ENCODE peak calls at places on chromosomes 11 and 22, in five cellular contexts. One of them, this sample, is unnamed.

GRCh38 chr11:5626191-5626590 is 1.4 kb downstream of the TRIM34 start:
- DNase-seq in activated CD4-positive, alpha-beta T cell treated with anti-CD3 and anti-CD28 coated beads, Interleukin-2, amount 50 U/mL, for 24 hours: no peak
- DNase-seq in epithelial cell of proximal tubule: no peak
- DNase-seq in nucleus accumbens: no peak
- DNase-seq in adipocyte: peak
- DNase-seq in this sample: no peak

GRCh38 chr11:1052133-1053011 is 15.9 kb upstream of the MUC6 start:
- DNase-seq in nucleus accumbens: no peak
- DNase-seq in adipocyte: no peak
- DNase-seq in epithelial cell of proximal tubule: no peak
- DNase-seq in activated CD4-positive, alpha-beta T cell treated with anti-CD3 and anti-CD28 coated beads, Interleukin-2, amount 50 U/mL, for 24 hours: no peak
- DNase-seq in this sample: peak

GRCh38 chr11:78607691-78608090 is 33.0 kb upstream of the NARS2 start:
- DNase-seq in adipocyte: no peak
- DNase-seq in nucleus accumbens: no peak
- DNase-seq in epithelial cell of proximal tubule: no peak
- DNase-seq in activated CD4-positive, alpha-beta T cell treated with anti-CD3 and anti-CD28 coated beads, Interleukin-2, amount 50 U/mL, for 24 hours: no peak
- DNase-seq in this sample: no peak

GRCh38 chr11:36512016-36512415 is 1.9 kb upstream of the TRAF6 start:
- DNase-seq in epithelial cell of proximal tubule: no peak
- DNase-seq in adipocyte: no peak
- DNase-seq in activated CD4-positive, alpha-beta T cell treated with anti-CD3 and anti-CD28 coated beads, Interleukin-2, amount 50 U/mL, for 24 hours: no peak
- DNase-seq in nucleus accumbens: no peak
- DNase-seq in this sample: no peak

GRCh38 chr11:74681686-74682651 is 49.3 kb downstream of the CHRDL2 start:
- DNase-seq in activated CD4-positive, alpha-beta T cell treated with anti-CD3 and anti-CD28 coated beads, Interleukin-2, amount 50 U/mL, for 24 hours: no peak
- DNase-seq in adipocyte: no peak
- DNase-seq in epithelial cell of proximal tubule: no peak
- DNase-seq in nucleus accumbens: no peak
- DNase-seq in this sample: no peak

GRCh38 chr22:41589601-41590365 is at the start of gene PMM1:
- DNase-seq in activated CD4-positive, alpha-beta T cell treated with anti-CD3 and anti-CD28 coated beads, Interleukin-2, amount 50 U/mL, for 24 hours: peak
- DNase-seq in nucleus accumbens: peak
- DNase-seq in adipocyte: peak
- DNase-seq in epithelial cell of proximal tubule: peak
- DNase-seq in this sample: peak

GRCh38 chr22:49354516-49355205 is 473.0 kb downstream of the BRD1 start:
- DNase-seq in activated CD4-positive, alpha-beta T cell treated with anti-CD3 and anti-CD28 coated beads, Interleukin-2, amount 50 U/mL, for 24 hours: no peak
- DNase-seq in epithelial cell of proximal tubule: no peak
- DNase-seq in adipocyte: no peak
- DNase-seq in nucleus accumbens: no peak
- DNase-seq in this sample: no peak

GRCh38 chr11:130937051-130937450 is 20.8 kb upstream of the SNX19 start:
- DNase-seq in adipocyte: peak
- DNase-seq in nucleus accumbens: no peak
- DNase-seq in activated CD4-positive, alpha-beta T cell treated with anti-CD3 and anti-CD28 coated beads, Interleukin-2, amount 50 U/mL, for 24 hours: no peak
- DNase-seq in epithelial cell of proximal tubule: no peak
- DNase-seq in this sample: no peak

GRCh38 chr22:28053871-28054621 is 135.0 kb upstream of the PITPNB start:
- DNase-seq in adipocyte: peak
- DNase-seq in nucleus accumbens: no peak
- DNase-seq in epithelial cell of proximal tubule: no peak
- DNase-seq in activated CD4-positive, alpha-beta T cell treated with anti-CD3 and anti-CD28 coated beads, Interleukin-2, amount 50 U/mL, for 24 hours: no peak
- DNase-seq in this sample: no peak

GRCh38 chr22:48886604-48887393 is 940.9 kb downstream of the BRD1 start:
- DNase-seq in adipocyte: no peak
- DNase-seq in activated CD4-positive, alpha-beta T cell treated with anti-CD3 and anti-CD28 coated beads, Interleukin-2, amount 50 U/mL, for 24 hours: no peak
- DNase-seq in epithelial cell of proximal tubule: no peak
- DNase-seq in nucleus accumbens: no peak
- DNase-seq in this sample: no peak